ENCODE peak calls at places on chromosomes 2 and 18, in ten cellular contexts. S is stomach, D is SK-N-SH, H is transverse colon, P is K562, F is spleen, U is breast epithelium, B is sigmoid colon, N is GM23338, X is HepG2. V is an unnamed sample. For H3K4me1, the result is how much of the 10 kb centered on the place peaks cover.

GRCh38 chr2:218743072-218743471 is 32.4 kb downstream of the TTLL4 start:
- DNase-seq in S (no peak), D (no peak), H (no peak), P (no peak), F (no peak), U (no peak), B (no peak), N (no peak), X (no peak), V (no peak)

GRCh38 chr2:10452334-10452733 is 4.2 kb upstream of the ODC1 start:
- DNase-seq in S (peak), D (peak), H (peak), P (no peak), F (no peak), U (peak), B (peak), N (no peak), X (peak), V (no peak)

GRCh38 chr2:239629936-239630617 is 229.3 kb upstream of the HDAC4 start:
- DNase-seq in S (no peak), D (no peak), H (no peak), P (no peak), F (no peak), U (no peak), B (no peak), N (no peak), X (no peak), V (no peak)

GRCh38 chr2:204228169-204228940 is 291.8 kb downstream of the ICOS start:
- DNase-seq in S (no peak), D (peak), H (no peak), P (no peak), F (no peak), U (no peak), B (no peak), N (peak), X (no peak), V (no peak)

GRCh38 chr2:180554330-180554729 is 426.1 kb upstream of the UBE2E3 start:
- DNase-seq in S (no peak), D (no peak), H (no peak), P (no peak), F (no peak), U (no peak), B (no peak), N (no peak), X (no peak), V (no peak)

GRCh38 chr2:10844083-10844482 is 31.5 kb upstream of the PDIA6 start:
- DNase-seq in S (peak), D (peak), H (peak), P (no peak), F (no peak), U (no peak), B (peak), N (peak), X (no peak), V (peak)

GRCh38 chr2:129922571-129923264 is 56.7 kb upstream of the RAB6C start:
- DNase-seq in S (no peak), D (peak), H (no peak), P (no peak), F (no peak), U (no peak), B (no peak), N (peak), X (no peak), V (no peak)

GRCh38 chr2:43851026-43851980 is 12.5 kb downstream of the ABCG8 start:
- DNase-seq in S (no peak), D (peak), H (no peak), P (no peak), F (peak), U (peak), B (no peak), N (no peak), X (no peak), V (no peak)

GRCh38 chr2:101540518-101540917 is 65.6 kb upstream of the RFX8 start:
- DNase-seq in S (no peak), D (no peak), H (no peak), P (no peak), F (no peak), U (no peak), B (no peak), N (no peak), X (no peak), V (no peak)

GRCh38 chr2:66438498-66439290 is 3.8 kb downstream of the MEIS1 start:
- DNase-seq in S (no peak), D (no peak), H (no peak), P (no peak), F (no peak), U (no peak), B (no peak), N (no peak), X (no peak), V (no peak)

GRCh38 chr2:200713704-200714064 is 98.0 kb upstream of the BZW1 start:
- DNase-seq in S (no peak), D (no peak), H (no peak), P (peak), F (no peak), U (no peak), B (no peak), N (no peak), X (no peak), V (peak)

GRCh38 chr2:24076849-24077534 is 866 bp upstream of the SF3B6 start:
- DNase-seq in S (no peak), D (peak), H (no peak), P (peak), F (no peak), U (no peak), B (no peak), N (no peak), X (no peak), V (no peak)

GRCh38 chr18:80143876-80144275 is 34.8 kb downstream of the ADNP2 start:
- DNase-seq in S (no peak), D (no peak), H (no peak), P (no peak), F (no peak), U (no peak), B (no peak), N (no peak), X (no peak), V (no peak)

GRCh38 chr2:236572482-236572881 is 2.9 kb downstream of the ACKR3 start:
- DNase-seq in S (no peak), D (no peak), H (no peak), P (no peak), F (no peak), U (no peak), B (peak), N (peak), X (no peak), V (no peak)

GRCh38 chr2:44155577-44156446 is 12.9 kb upstream of the PPM1B start:
- DNase-seq in S (no peak), D (no peak), H (no peak), P (peak), F (no peak), U (no peak), B (no peak), N (no peak), X (no peak), V (no peak)

GRCh38 chr18:36809590-36810381 is 19.0 kb downstream of the TPGS2 start:
- DNase-seq in S (peak), D (peak), H (peak), P (peak), F (no peak), U (peak), B (peak), N (peak), X (peak), V (no peak)

GRCh38 chr2:66576381-66577330 is 141.7 kb downstream of the MEIS1 start:
- DNase-seq in S (no peak), D (no peak), H (no peak), P (no peak), F (no peak), U (no peak), B (peak), N (peak), X (peak), V (peak)

GRCh38 chr2:101360229-101360628 is 27.1 kb downstream of the CREG2 start:
- DNase-seq in S (no peak), D (no peak), H (no peak), P (no peak), F (no peak), U (no peak), B (no peak), N (no peak), X (no peak), V (no peak)

GRCh38 chr18:54775686-54776085 is 52.6 kb upstream of the RAB27B start:
- DNase-seq in S (peak), D (peak), H (no peak), P (peak), F (no peak), U (no peak), B (no peak), N (peak), X (no peak), V (no peak)

GRCh38 chr2:238915196-238915595 is 67.3 kb downstream of the TWIST2 start:
- DNase-seq in S (no peak), D (no peak), H (no peak), P (no peak), F (peak), U (no peak), B (peak), N (no peak), X (no peak), V (peak)

GRCh38 chr2:46193356-46193755 is 103.9 kb upstream of the EPAS1 start:
- DNase-seq in S (no peak), D (peak), H (no peak), P (no peak), F (no peak), U (no peak), B (no peak), N (no peak), X (no peak), V (no peak)

GRCh38 chr18:9705183-9705864 is 2.8 kb upstream of the RAB31 start:
- DNase-seq in S (no peak), D (no peak), H (no peak), P (peak), F (no peak), U (no peak), B (peak), N (no peak), X (no peak), V (no peak)

GRCh38 chr2:56170988-56171387 is 12.8 kb upstream of the CCDC85A start:
- DNase-seq in S (no peak), D (no peak), H (no peak), P (no peak), F (no peak), U (no peak), B (no peak), N (no peak), X (no peak), V (no peak)
- TF ChIP-seq POLR2AphosphoS5 in S (no peak), D (no peak), H (no peak), P (no peak), F (no peak), U (no peak), B (no peak), N (no peak), X (no peak), V (no peak)

DNA sequence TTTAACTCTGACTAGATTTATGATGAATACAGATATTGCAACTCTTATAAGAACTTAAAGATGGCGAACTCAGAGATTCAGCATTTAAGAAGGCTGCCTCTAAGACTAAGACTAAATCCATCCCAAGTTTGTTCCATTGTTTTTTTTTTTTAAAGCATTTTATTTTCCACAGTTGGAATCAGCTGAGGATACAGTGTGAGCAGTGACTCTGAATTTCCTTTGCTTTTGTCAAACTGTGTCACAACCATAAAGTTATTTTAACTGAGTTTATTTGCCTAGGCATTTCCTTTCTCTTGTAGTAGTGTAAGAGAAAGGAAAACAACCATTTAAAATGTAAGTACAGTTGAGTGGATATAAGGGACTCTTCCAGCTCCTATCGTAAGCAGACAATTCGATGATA is 63.9 kb downstream of the ZEB2 start:
- DNase-seq in S (no peak), D (no peak), H (no peak), P (no peak), F (no peak), U (no peak), B (no peak), N (no peak), X (no peak), V (no peak)
- H3K4me1 ChIP-seq in S (under half), D (half or more), H (under half), P (under half), F (half or more), U (under half), B (under half), N (under half), X (under half), V (under half)

DNA sequence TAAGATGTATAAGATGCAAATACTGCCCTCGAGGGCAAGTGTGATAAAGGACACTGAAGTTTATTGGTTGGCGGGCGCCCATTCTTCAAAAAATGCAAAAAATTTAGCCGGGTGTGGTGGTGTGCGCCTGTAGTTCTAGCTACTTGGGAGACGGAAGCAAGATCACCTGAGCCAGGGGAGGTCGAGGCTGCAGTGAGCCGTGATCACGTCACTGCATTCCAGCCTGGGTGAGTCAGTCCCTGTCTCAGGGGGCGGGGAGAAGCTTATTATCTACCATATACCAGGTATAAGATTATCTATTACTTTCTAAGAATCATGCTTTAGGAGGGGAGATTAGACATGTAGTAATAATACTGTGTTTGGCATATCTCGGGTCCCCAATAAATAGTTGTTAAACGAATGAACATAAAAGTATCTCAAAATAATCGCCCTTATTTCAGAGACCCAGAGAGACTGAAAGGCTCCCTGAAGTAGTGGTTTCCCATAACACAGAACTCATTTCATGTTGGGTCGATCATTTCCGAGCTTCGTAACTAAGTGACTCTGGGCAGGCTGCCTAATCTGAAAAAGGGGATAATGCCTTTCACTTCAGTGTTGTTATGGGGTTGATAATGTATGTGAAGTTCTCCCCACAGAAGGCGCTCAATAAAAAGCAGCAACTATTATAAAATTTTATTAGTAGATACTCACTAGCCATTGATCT is 1.2 kb upstream of the SELENOI start:
- DNase-seq in S (no peak), D (no peak), H (peak), P (peak), F (no peak), U (peak), B (no peak), N (peak), X (peak), V (peak)
- TF ChIP-seq POLR2AphosphoS5 in S (no peak), D (no peak), H (no peak), P (peak), F (no peak), U (no peak), B (no peak), N (no peak), X (no peak), V (no peak)

GRCh38 chr2:15814946-15815345 is 125.4 kb upstream of the MYCN start:
- DNase-seq in S (no peak), D (no peak), H (no peak), P (no peak), F (no peak), U (no peak), B (no peak), N (no peak), X (no peak), V (no peak)

GRCh38 chr2:15816674-15817406 is 123.5 kb upstream of the MYCN start:
- DNase-seq in S (no peak), D (no peak), H (no peak), P (no peak), F (no peak), U (no peak), B (no peak), N (no peak), X (no peak), V (peak)

GRCh38 chr2:15817748-15818147 is 122.6 kb upstream of the MYCN start:
- DNase-seq in S (no peak), D (no peak), H (no peak), P (no peak), F (no peak), U (no peak), B (no peak), N (no peak), X (no peak), V (no peak)

GRCh38 chr2:15814406-15814805 is 125.9 kb upstream of the MYCN start:
- DNase-seq in S (no peak), D (no peak), H (no peak), P (no peak), F (no peak), U (no peak), B (no peak), N (no peak), X (no peak), V (no peak)

GRCh38 chr2:15816226-15816625 is 124.1 kb upstream of the MYCN start:
- DNase-seq in S (no peak), D (no peak), H (no peak), P (no peak), F (no peak), U (no peak), B (no peak), N (no peak), X (no peak), V (no peak)
- H3K4me1 ChIP-seq in S (under half), D (under half), H (under half), P (under half), F (under half), U (under half), B (under half), N (under half), X (under half), V (under half)

DNA sequence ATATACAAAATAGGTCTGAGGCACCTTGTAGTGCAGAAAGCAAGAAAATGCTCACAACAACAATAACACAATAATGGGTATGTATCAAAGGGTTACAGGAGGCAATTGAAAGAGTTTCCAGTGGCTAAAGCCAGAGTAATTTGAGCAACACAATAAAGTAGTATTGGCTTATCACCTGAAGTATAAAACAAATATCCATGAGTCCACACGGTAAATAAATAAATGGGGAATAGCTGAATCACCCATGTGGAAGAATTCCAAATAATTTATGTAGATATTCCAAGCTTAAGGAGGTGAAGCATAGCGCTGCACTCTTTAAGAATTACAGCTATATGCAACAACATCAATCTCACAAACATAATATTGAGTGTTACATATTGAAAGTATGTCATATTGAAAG is 110.8 kb downstream of the AFF3 start:
- DNase-seq in S (no peak), D (no peak), H (no peak), P (no peak), F (no peak), U (no peak), B (no peak), N (no peak), X (no peak), V (no peak)
- TF ChIP-seq POLR2AphosphoS5 in S (no peak), D (no peak), H (no peak), P (no peak), F (no peak), U (no peak), B (no peak), N (no peak), X (no peak), V (no peak)

DNA sequence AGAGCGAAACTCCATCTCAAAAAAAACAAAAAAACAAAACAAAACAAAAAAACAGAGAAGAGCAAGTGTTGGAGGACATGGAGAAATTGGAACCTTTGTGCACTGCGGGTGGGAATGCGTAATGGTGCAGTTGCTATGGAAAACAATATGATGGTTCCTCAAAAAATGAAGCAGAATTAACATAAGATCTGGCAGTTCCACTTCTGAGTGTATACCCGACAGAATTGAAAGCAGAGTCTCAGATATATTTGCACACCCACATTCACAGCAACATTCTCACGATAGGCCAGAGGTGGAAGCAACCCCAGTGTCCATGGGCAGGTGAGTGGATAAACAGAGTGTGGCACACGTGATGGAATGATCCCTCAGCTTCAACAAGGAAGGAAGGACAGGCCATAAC is 10.9 kb upstream of the RALB start:
- DNase-seq in S (no peak), D (no peak), H (no peak), P (no peak), F (no peak), U (no peak), B (no peak), N (no peak), X (no peak), V (no peak)
- H3K4me1 ChIP-seq in S (under half), D (under half), H (under half), P (under half), F (under half), U (under half), B (under half), N (under half), X (half or more), V (under half)

DNA sequence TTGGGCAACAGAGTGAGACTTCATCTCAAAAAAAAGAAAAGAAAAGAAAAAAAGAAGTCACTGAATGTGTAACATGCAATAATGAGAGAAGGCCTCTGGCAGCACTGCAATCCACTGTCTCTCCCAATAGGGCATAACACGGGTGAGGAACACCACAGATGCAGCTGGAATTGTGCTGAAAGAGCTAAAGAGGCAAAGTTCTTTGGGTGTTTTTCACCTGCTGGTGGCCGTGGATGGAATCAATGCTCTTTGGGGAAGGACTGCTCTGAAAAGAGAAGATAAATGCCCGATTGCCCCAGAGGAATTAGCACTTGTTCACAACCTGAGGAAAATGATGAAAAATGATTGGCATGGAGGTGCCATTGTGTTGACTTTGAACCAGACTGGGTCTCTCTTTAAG is 31.0 kb upstream of the CYBRD1 start:
- DNase-seq in S (no peak), D (no peak), H (no peak), P (peak), F (no peak), U (no peak), B (no peak), N (no peak), X (no peak), V (no peak)
- TF ChIP-seq POLR2AphosphoS5 in S (no peak), D (no peak), H (no peak), P (no peak), F (no peak), U (no peak), B (no peak), N (no peak), X (no peak), V (no peak)

DNA sequence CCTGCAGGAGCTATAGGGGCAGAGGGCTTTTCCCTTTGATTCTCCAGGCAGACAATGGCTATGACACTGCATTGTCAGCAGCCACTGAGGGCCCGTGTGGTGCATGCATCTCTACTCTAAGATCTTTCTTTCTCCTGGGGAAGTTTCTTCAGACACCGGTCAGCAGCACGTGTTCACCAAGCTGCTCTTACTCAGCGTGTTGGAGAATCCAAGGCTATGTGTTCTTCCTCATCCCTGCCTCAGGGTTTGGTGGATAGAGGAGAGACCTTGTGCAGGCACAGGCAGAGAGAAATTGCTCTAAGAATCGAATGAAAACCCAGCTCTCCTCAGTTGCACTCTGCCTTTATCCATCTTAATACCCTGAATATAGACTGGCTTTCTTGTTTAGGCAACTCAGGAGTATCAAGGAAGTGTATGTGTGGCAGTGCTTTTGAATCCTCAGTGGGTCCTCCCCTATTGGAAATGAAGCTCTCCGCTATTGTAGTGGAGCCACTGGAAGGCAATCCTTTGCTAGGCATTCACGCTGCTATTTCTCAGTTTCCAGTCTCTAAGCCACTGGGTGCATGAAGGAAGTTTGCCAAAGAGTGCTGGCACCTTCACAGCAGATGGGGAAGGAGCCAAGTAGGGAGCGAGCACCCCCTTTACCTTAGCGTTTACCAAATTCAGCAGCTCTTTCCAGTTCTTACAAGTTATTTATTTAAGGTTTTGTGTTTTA is 86.9 kb upstream of the EML6 start:
- DNase-seq in S (peak), D (no peak), H (no peak), P (no peak), F (no peak), U (no peak), B (no peak), N (no peak), X (no peak), V (no peak)
- H3K4me1 ChIP-seq in S (half or more), D (under half), H (under half), P (under half), F (half or more), U (under half), B (under half), N (under half), X (under half), V (half or more)

V was measured in upper lobe of left lung.